ENCODE peak calls at places on chromosome 2, in seven cellular contexts. W is stromal cell of bone marrow; L is hepatic stellate cell; X is nephron progenitor cell; Q is activated naive CD4-positive, alpha-beta T cell; P is iris pigment epithelial cell; A is omental fat pad. S is an unnamed sample.

GRCh38 chr2:41907716-41908328 is 140.0 kb upstream of the PKDCC start:
- DNase-seq in Q (no peak), L (no peak), W (no peak), X (no peak), P (no peak), A (no peak), S (no peak)

GRCh38 chr2:207593277-207593676 is 31.9 kb downstream of the METTL21A start:
- DNase-seq in W (no peak), P (no peak), A (no peak), L (no peak), Q (no peak), X (no peak), S (no peak)

GRCh38 chr2:5190023-5190422 is 502.2 kb upstream of the SOX11 start:
- DNase-seq in A (no peak), W (no peak), P (peak; percentile 61), Q (no peak), X (no peak), L (no peak), S (no peak)

GRCh38 chr2:221465776-221466175 is 106.3 kb downstream of the EPHA4 start:
- DNase-seq in X (no peak), Q (no peak), L (no peak), W (no peak), A (no peak), P (peak; percentile 33), S (no peak)

GRCh38 chr2:12950957-12951656 is 234.4 kb downstream of the TRIB2 start:
- DNase-seq in X (no peak), W (no peak), L (no peak), P (peak; percentile 84), Q (no peak), A (no peak), S (no peak)

GRCh38 chr2:67994716-67995115 is 68.1 kb downstream of the C1D start:
- DNase-seq in X (no peak), A (no peak), Q (no peak), P (no peak), L (no peak), W (no peak), S (no peak)

GRCh38 chr2:128300621-128301020 is 18.0 kb downstream of the HS6ST1 start:
- DNase-seq in W (no peak), P (no peak), Q (no peak), L (no peak), X (no peak), A (no peak), S (no peak)

GRCh38 chr2:241390301-241391206 is 34.5 kb downstream of the FARP2 start:
- DNase-seq in X (no peak), Q (no peak), W (no peak), A (no peak), L (no peak), P (no peak), S (no peak)

GRCh38 chr2:215528555-215528954 is 92.7 kb upstream of the FN1 start:
- DNase-seq in Q (no peak), A (no peak), L (peak; percentile 58), P (peak; percentile 98), X (no peak), W (peak; percentile 95), S (no peak)

GRCh38 chr2:36459725-36460137 is 104.2 kb downstream of the CRIM1 start:
- DNase-seq in L (no peak), Q (no peak), P (peak; percentile 70), W (no peak), X (peak; percentile 12), A (no peak), S (peak; percentile 13)

GRCh38 chr2:99863914-99864273 is 278.5 kb downstream of the AFF3 start:
- DNase-seq in P (no peak), Q (no peak), L (no peak), X (no peak), W (no peak), A (no peak), S (no peak)

GRCh38 chr2:176814740-176815367 is 397.7 kb upstream of the HNRNPA3 start:
- DNase-seq in A (no peak), P (peak; percentile 18), X (no peak), Q (no peak), L (no peak), W (peak; percentile 13), S (peak; percentile 4)

S was measured in erythroblast.